ENCODE peak calls at places on chromosome 4, in nine cellular contexts. S, D, V, E, C, T, R, W and B are unnamed samples.

GRCh38 chr4:83010111-83010521 is 507 bp downstream of the LIN54 start:
- DNase-seq in V (no peak), E (no peak), C (no peak), W (peak; percentile 33), D (no peak), S (no peak), R (no peak), T (no peak), B (no peak)

GRCh38 chr4:148445071-148445902 is 3.1 kb upstream of the NR3C2 start:
- DNase-seq in W (no peak), R (peak; percentile 86), C (peak; percentile 86), E (peak; percentile 30), D (peak; percentile 65), T (no peak), S (peak; percentile 75), V (peak; percentile 79), B (no peak)

GRCh38 chr4:175421506-175421905 is 390.6 kb downstream of the GPM6A start:
- DNase-seq in W (peak; percentile 42), C (no peak), E (no peak), V (no peak), R (no peak), D (no peak), S (no peak), T (no peak), B (peak; percentile 51)

GRCh38 chr4:157600583-157600982 is 380.1 kb downstream of the GRIA2 start:
- DNase-seq in V (no peak), R (no peak), C (no peak), E (no peak), D (no peak), S (no peak), T (no peak), W (no peak), B (no peak)

GRCh38 chr4:128709268-128709667 is 100.2 kb upstream of the JADE1 start:
- DNase-seq in C (peak; percentile 2), S (no peak), D (no peak), T (no peak), R (no peak), W (no peak), V (no peak), E (no peak), B (no peak)

GRCh38 chr4:147052361-147052760 is 106.7 kb upstream of the TTC29 start:
- DNase-seq in V (no peak), W (no peak), R (no peak), C (no peak), E (no peak), D (no peak), T (no peak), S (no peak), B (no peak)

GRCh38 chr4:159476886-159477285 is 374.0 kb downstream of the RAPGEF2 start:
- DNase-seq in T (no peak), W (no peak), R (no peak), E (no peak), S (no peak), C (no peak), V (no peak), D (no peak), B (no peak)

GRCh38 chr4:185573651-185574199 is 38.4 kb upstream of the PDLIM3 start:
- DNase-seq in T (peak; percentile 91), W (peak; percentile 55), C (no peak), V (no peak), S (no peak), R (no peak), E (no peak), D (no peak), B (peak; percentile 90)

GRCh38 chr4:24912252-24913098 is at the start of gene CCDC149:
- DNase-seq in W (peak; percentile 67), R (peak; percentile 90), T (peak; percentile 56), E (peak; percentile 58), S (peak; percentile 76), C (no peak), V (peak; percentile 78), D (no peak), B (peak; percentile 47)